ENCODE peak calls at places on chromosomes 4 and X, in ten cellular contexts. B, P, G, I, C, U, M, R, X and E are unnamed samples.

GRCh38 chrX:150548684-150549083 is 19.7 kb upstream of the MTM1 start:
- DNase-seq in B (no peak), P (no peak), G (peak), I (no peak), C (no peak), U (no peak), M (no peak), R (peak), X (no peak), E (no peak)

GRCh38 chr4:71518283-71518989 is 179.6 kb downstream of the SLC4A4 start:
- DNase-seq in B (peak), P (no peak), G (no peak), I (no peak), C (no peak), U (no peak), M (no peak), R (no peak), X (no peak), E (no peak)

GRCh38 chrX:147738260-147738659 is 173.5 kb upstream of the FMR1 start:
- DNase-seq in B (no peak), P (no peak), G (no peak), I (no peak), C (no peak), U (no peak), M (no peak), R (no peak), X (no peak), E (no peak)

GRCh38 chrX:2286731-2287130 is 214.0 kb downstream of the DHRSX start:
- DNase-seq in B (no peak), P (no peak), G (no peak), I (no peak), C (no peak), U (no peak), M (no peak), R (no peak), X (no peak), E (no peak)

GRCh38 chrX:133294126-133294525 is 76.0 kb upstream of the TFDP3 start:
- DNase-seq in B (no peak), P (no peak), G (peak), I (no peak), C (no peak), U (no peak), M (no peak), R (peak), X (no peak), E (no peak)

GRCh38 chr4:40149960-40150385 is 46.9 kb upstream of the RHOH start:
- DNase-seq in B (no peak), P (peak), G (peak), I (peak), C (peak), U (no peak), M (peak), R (peak), X (peak), E (peak)

GRCh38 chr4:81215219-81215892 is at the start of gene PRKG2:
- DNase-seq in B (peak), P (no peak), G (peak), I (no peak), C (peak), U (peak), M (no peak), R (no peak), X (peak), E (peak)

GRCh38 chr4:3252831-3253641 is 4.1 kb downstream of the MSANTD1 start:
- DNase-seq in B (peak), P (peak), G (no peak), I (no peak), C (peak), U (peak), M (no peak), R (no peak), X (no peak), E (no peak)

GRCh38 chrX:20139966-20140365 is 1.7 kb downstream of the EIF1AX start:
- DNase-seq in B (no peak), P (no peak), G (peak), I (no peak), C (no peak), U (no peak), M (peak), R (peak), X (no peak), E (no peak)

DNA sequence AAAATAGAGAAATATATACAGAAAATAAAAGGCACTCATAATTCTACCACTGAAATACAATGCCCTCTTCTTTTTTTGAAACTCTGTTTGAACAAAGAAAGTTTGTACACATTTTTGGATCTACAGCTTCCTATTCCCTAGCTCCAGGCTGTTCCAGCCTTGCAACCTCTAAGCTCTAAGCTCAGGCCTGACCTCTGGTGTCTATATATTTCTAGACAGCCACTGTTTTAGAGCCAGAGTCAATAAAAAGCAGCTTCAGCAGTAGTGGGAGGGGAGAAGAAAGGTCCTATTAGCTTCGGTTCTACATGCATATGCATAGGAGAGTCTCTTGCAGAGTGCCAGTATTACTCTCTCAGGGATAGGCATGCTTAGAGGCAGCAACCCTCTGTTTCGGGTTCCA is 39.7 kb downstream of the CLDN2 start:
- DNase-seq in B (no peak), P (no peak), G (no peak), I (peak), C (no peak), U (no peak), M (no peak), R (peak), X (no peak), E (no peak)
- TF ChIP-seq CTCF in B (no peak), P (no peak), G (peak), I (no peak), C (no peak), U (no peak), M (peak), R (peak), X (no peak), E (no peak)

GRCh38 chrX:135707880-135708279 is 5.6 kb upstream of the CT45A1 start:
- DNase-seq in B (no peak), P (no peak), G (no peak), I (no peak), C (peak), U (no peak), M (no peak), R (no peak), X (peak), E (peak)
- TF ChIP-seq CTCF in B (no peak), P (no peak), G (no peak), I (no peak), C (peak), U (no peak), M (peak), R (no peak), X (peak), E (peak)

GRCh38 chr4:109676886-109677285 is 26.4 kb downstream of the CASP6 start:
- DNase-seq in B (no peak), P (no peak), G (no peak), I (no peak), C (no peak), U (no peak), M (no peak), R (no peak), X (no peak), E (no peak)
- TF ChIP-seq CTCF in B (no peak), P (no peak), G (no peak), I (no peak), C (no peak), U (no peak), M (no peak), R (no peak), X (no peak), E (no peak)

DNA sequence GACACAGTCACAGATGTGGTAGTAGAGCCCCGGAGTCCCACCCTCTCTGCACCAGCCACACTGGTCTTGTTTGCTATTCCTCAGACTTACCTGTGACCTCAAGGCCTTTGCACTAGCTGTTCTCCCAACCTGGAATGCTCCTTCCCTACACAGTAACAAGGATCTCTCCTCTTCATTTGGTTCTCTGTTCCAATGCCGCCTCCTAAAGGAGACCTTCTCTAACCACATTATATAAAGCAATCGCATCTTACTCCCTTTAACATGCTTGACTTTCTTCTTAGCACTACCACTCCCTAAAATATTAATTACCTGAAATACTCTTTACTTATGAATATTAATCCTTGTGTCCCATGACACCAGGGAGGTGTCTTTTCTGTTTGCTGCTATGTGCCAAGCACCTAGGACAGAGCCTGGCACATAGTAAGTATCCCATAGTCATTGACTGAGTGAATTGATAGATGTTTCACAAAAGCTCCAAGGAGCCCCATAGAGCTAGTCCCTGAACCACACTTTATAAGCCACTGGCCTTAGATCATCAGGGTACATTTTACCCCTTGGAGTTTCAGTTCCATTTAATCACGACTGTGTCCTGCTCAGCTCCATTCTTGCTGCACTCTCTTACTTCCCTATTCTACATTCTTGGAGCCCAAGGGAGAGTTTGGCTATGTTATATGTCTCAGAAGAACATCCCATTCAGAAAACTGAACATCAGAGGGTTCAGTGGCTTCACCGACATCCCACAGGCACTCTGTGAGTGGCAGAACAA is 312.7 kb downstream of the RAB28 start:
- DNase-seq in B (no peak), P (no peak), G (no peak), I (no peak), C (no peak), U (no peak), M (no peak), R (no peak), X (no peak), E (no peak)
- TF ChIP-seq CTCF in B (no peak), P (no peak), G (no peak), I (no peak), C (no peak), U (no peak), M (no peak), R (no peak), X (no peak), E (no peak)

DNA sequence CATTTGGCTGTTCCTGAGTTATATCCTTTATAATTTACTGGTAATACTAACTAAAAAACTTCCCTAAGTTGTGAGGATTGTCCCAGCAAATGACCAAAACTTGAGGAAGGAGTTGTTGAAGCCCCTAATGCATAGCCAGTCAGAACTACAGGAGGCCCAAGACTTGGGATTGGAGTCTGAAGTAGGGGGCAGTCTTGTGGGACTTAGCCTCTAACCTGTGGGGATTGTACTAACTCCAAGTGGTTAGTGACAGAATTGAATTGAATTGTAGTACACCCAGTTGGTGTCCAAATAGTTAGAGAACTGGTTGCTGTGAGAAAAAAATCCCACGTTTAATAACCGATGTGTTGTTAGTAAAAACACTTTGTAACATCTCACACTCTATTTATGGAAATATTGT is 1506.3 kb downstream of the ADGRL3 start:
- DNase-seq in B (no peak), P (no peak), G (no peak), I (no peak), C (no peak), U (no peak), M (no peak), R (no peak), X (no peak), E (no peak)
- TF ChIP-seq CTCF in B (no peak), P (no peak), G (no peak), I (no peak), C (no peak), U (no peak), M (no peak), R (no peak), X (no peak), E (no peak)

DNA sequence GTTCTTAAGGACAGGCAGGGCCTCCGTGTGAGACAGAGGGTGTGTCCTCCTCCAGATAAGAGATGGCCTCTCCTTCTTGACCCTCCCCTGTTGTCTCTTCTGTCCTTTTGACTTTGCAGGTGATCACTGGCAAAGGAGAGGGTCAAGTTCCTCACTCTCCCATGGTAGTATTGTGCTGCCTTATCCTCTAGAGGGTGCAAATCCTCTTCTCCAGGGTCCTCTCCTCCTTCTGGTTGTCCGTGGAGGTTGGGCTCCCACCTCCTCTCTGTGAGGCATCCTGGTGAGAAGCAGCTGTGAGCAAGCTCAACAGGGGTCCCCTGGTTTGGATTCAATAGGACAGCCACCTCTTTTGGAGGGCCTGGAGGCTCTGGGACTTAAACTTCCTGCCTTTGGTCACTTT is 44.8 kb downstream of the ZNF182 start:
- DNase-seq in B (no peak), P (no peak), G (no peak), I (no peak), C (no peak), U (no peak), M (no peak), R (no peak), X (no peak), E (no peak)
- TF ChIP-seq CTCF in B (peak), P (no peak), G (peak), I (no peak), C (no peak), U (no peak), M (peak), R (no peak), X (no peak), E (no peak)

GRCh38 chr4:88006956-88007303 is 505 bp upstream of the PKD2 start:
- DNase-seq in B (no peak), P (no peak), G (no peak), I (no peak), C (peak), U (peak), M (no peak), R (peak), X (no peak), E (no peak)

GRCh38 chr4:88009871-88010270 is 2.4 kb downstream of the PKD2 start:
- DNase-seq in B (no peak), P (no peak), G (no peak), I (no peak), C (no peak), U (no peak), M (no peak), R (peak), X (no peak), E (no peak)

GRCh38 chr4:88008133-88008621 is 742 bp downstream of the PKD2 start:
- DNase-seq in B (peak), P (peak), G (peak), I (peak), C (peak), U (peak), M (no peak), R (peak), X (peak), E (peak)

GRCh38 chr4:88008624-88009235 is 1.3 kb downstream of the PKD2 start:
- DNase-seq in B (no peak), P (no peak), G (peak), I (no peak), C (no peak), U (no peak), M (peak), R (peak), X (no peak), E (no peak)

GRCh38 chr4:88007304-88008132 is at the start of gene PKD2:
- DNase-seq in B (peak), P (peak), G (peak), I (peak), C (peak), U (peak), M (no peak), R (peak), X (peak), E (peak)
- TF ChIP-seq CTCF in B (no peak), P (no peak), G (no peak), I (no peak), C (no peak), U (no peak), M (no peak), R (no peak), X (no peak), E (no peak)

GRCh38 chr4:115927382-115927781 is 814.0 kb upstream of the NDST4 start:
- DNase-seq in B (no peak), P (no peak), G (no peak), I (no peak), C (no peak), U (no peak), M (no peak), R (no peak), X (no peak), E (no peak)
- TF ChIP-seq CTCF in B (no peak), P (no peak), G (no peak), I (no peak), C (no peak), U (no peak), M (no peak), R (no peak), X (no peak), E (no peak)